ENCODE peak calls at places on chromosomes 13 and 19, in nine cellular contexts. J is WTC11, V is adrenal gland, X is kidney epithelial cell, P is astrocyte, T is dorsolateral prefrontal cortex, D is uterus, Y is astrocyte of the cerebellum, R is mesothelial cell of epicardium. Z is an unnamed sample.

GRCh38 chr13:95185851-95186250 is 115.4 kb downstream of the ABCC4 start:
- DNase-seq in J (no peak), V (no peak), X (no peak), P (no peak), T (no peak), D (no peak), Y (no peak), R (no peak), Z (no peak)

GRCh38 chr13:57375876-57376275 is 208.9 kb downstream of the PRR20E start:
- DNase-seq in J (no peak), V (no peak), X (no peak), P (no peak), T (no peak), D (no peak), Y (no peak), R (no peak), Z (no peak)

GRCh38 chr13:93951153-93951552 is 528.3 kb downstream of the DCT start:
- DNase-seq in J (no peak), V (no peak), X (no peak), P (no peak), T (no peak), D (no peak), Y (no peak), R (no peak), Z (no peak)

GRCh38 chr19:17424743-17425365 is 5.0 kb downstream of the MVB12A start:
- DNase-seq in J (peak; percentile 92), V (peak; percentile 70), X (no peak), P (no peak), T (no peak), D (no peak), Y (no peak), R (peak; percentile 64), Z (peak; percentile 69)

GRCh38 chr19:8233370-8233769 is 24.2 kb downstream of the CERS4 start:
- DNase-seq in J (no peak), V (no peak), X (no peak), P (peak; percentile 59), T (no peak), D (no peak), Y (no peak), R (no peak), Z (no peak)

GRCh38 chr13:110347535-110348308 is 40.6 kb downstream of the COL4A2 start:
- DNase-seq in J (no peak), V (peak; percentile 47), X (peak; percentile 95), P (peak; percentile 94), T (no peak), D (peak; percentile 53), Y (no peak), R (no peak), Z (no peak)

GRCh38 chr19:49272204-49272603 is 52.8 kb downstream of the SLC6A16 start:
- DNase-seq in J (no peak), V (no peak), X (peak; percentile 16), P (peak; percentile 74), T (no peak), D (no peak), Y (peak; percentile 31), R (no peak), Z (no peak)

GRCh38 chr19:49787746-49788145 is 20.9 kb downstream of the AP2A1 start:
- DNase-seq in J (no peak), V (no peak), X (no peak), P (no peak), T (no peak), D (no peak), Y (no peak), R (no peak), Z (no peak)

GRCh38 chr13:48156466-48156865 is 61.6 kb upstream of the MED4 start:
- DNase-seq in J (peak; percentile 29), V (no peak), X (no peak), P (no peak), T (no peak), D (no peak), Y (no peak), R (no peak), Z (no peak)

GRCh38 chr13:48159436-48160225 is 64.7 kb upstream of the MED4 start:
- DNase-seq in J (no peak), V (no peak), X (peak; percentile 45), P (peak; percentile 26), T (no peak), D (no peak), Y (peak; percentile 35), R (no peak), Z (no peak)

GRCh38 chr13:48158290-48158689 is 63.4 kb upstream of the MED4 start:
- DNase-seq in J (no peak), V (no peak), X (no peak), P (no peak), T (no peak), D (no peak), Y (no peak), R (no peak), Z (no peak)

GRCh38 chr13:48160879-48161278 is 66.0 kb upstream of the MED4 start:
- DNase-seq in J (no peak), V (no peak), X (no peak), P (peak; percentile 42), T (no peak), D (no peak), Y (no peak), R (no peak), Z (no peak)

DNA sequence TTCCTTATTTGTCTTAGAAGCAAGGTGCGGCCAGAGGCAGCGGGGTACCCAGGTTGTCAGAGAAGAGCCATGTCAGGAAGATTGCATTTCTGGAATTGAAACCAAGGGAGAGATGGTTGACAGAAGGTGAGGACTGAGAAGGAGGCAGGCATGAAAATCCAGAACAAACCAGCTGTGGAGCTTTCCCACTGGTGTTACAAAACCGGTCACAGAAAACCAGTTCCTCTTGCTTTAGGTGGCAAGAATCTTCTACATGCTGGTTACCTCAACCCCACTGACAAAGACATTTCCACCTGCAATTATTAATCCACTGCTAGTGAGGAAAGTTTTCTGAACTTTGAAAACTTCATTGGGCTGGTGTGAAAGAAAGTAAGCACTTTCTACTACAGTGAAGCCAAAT is 64.0 kb upstream of the MED4 start:
- DNase-seq in J (no peak), V (no peak), X (no peak), P (no peak), T (no peak), D (no peak), Y (no peak), R (no peak), Z (no peak)
- TF ChIP-seq CTCF in J (no peak), V (no peak), X (no peak), P (no peak), T (no peak), D (no peak), Y (no peak), R (no peak), Z (no peak)

GRCh38 chr13:47598340-47598911 is 402.6 kb downstream of the SUCLA2 start:
- DNase-seq in J (no peak), V (no peak), X (no peak), P (no peak), T (no peak), D (no peak), Y (no peak), R (no peak), Z (no peak)

GRCh38 chr13:47592256-47592655 is 408.8 kb downstream of the SUCLA2 start:
- DNase-seq in J (no peak), V (no peak), X (no peak), P (no peak), T (no peak), D (no peak), Y (no peak), R (no peak), Z (no peak)

DNA sequence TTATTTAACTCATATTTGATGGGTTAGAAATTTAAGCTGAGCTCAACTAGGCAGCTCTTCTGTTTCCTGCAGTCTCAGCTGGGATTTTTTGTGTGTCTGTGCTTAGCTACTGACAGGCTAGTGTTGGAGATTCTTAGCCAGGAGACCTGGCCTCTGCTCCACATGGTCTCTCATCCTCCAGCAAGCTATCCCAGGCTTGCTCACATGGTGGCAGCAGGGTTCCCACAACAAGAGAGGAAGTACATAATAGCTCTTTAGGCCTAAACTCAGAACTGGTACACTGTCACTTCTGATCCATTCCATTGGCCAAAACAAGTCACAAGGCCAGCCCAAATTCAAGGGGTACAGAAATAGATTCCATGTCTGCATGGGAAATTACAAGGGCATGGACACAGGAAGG is 406.2 kb downstream of the SUCLA2 start:
- DNase-seq in J (no peak), V (no peak), X (no peak), P (no peak), T (no peak), D (no peak), Y (no peak), R (no peak), Z (no peak)
- TF ChIP-seq CTCF in J (no peak), V (no peak), X (peak; percentile 7), P (no peak), T (no peak), D (no peak), Y (peak; percentile 13), R (no peak), Z (no peak)

DNA sequence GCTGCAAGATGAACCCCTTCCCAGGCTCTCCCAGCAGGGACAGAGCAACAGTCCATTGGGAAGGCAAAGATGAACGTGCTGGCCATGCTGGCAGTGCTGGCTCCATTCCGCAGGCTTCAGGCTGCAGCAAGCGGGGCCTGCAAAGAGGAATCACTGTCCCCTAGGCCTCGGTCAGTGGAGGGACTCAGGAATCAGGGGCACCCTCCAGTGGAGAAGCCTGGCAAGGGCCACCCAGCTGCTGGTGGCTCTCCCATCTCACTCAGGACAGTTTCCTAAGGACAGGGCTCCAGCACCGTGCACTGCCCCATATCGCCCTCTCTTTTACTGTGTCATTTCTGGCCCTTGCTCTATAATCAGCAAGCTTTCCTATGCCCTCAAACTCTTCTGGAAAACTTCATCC is 498.6 kb downstream of the EFNB2 start:
- DNase-seq in J (peak; percentile 24), V (no peak), X (no peak), P (no peak), T (no peak), D (no peak), Y (no peak), R (no peak), Z (no peak)
- TF ChIP-seq CTCF in J (no peak), V (no peak), X (no peak), P (no peak), T (no peak), D (no peak), Y (no peak), R (no peak), Z (no peak)

GRCh38 chr13:46839399-46839798 is 42.4 kb upstream of the ESD start:
- DNase-seq in J (no peak), V (no peak), X (no peak), P (no peak), T (no peak), D (no peak), Y (no peak), R (no peak), Z (no peak)

GRCh38 chr13:46850214-46850613 is 46.6 kb downstream of the HTR2A start:
- DNase-seq in J (no peak), V (no peak), X (no peak), P (no peak), T (no peak), D (no peak), Y (no peak), R (no peak), Z (no peak)

GRCh38 chr13:46846736-46847135 is 49.8 kb upstream of the ESD start:
- DNase-seq in J (no peak), V (no peak), X (no peak), P (no peak), T (no peak), D (no peak), Y (no peak), R (no peak), Z (no peak)

GRCh38 chr13:46845146-46845545 is 48.2 kb upstream of the ESD start:
- DNase-seq in J (no peak), V (no peak), X (no peak), P (no peak), T (no peak), D (no peak), Y (no peak), R (no peak), Z (no peak)

DNA sequence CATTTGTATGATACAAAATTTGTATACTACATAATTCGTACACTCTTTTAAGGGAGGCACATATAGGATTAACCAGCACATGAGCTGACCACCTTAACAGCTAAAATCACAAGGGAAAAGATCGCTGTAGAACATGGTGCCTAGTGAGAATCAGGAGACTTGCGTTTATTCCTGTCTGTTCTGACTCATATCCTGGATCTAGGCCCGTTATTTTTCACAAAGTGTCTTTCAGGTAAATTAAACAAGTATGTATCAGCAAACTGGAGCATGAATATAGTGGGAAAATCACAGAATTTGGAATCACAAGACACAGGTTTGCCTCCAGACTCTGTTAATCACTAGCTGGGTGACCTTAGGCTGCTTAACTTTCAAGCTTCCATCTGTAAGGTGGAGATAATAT is 47.5 kb upstream of the ESD start:
- DNase-seq in J (no peak), V (no peak), X (no peak), P (no peak), T (no peak), D (no peak), Y (peak; percentile 15), R (no peak), Z (no peak)
- TF ChIP-seq CTCF in J (no peak), V (no peak), X (no peak), P (no peak), T (no peak), D (no peak), Y (no peak), R (no peak), Z (no peak)

Z was measured in progenitor cell of endocrine pancreas.